ENCODE peak calls at places on chromosomes 2 and 18, in nine cellular contexts. One of them, this sample, is unnamed.
A peak's percentile ranks its signal among the peaks of the same experiment; 100 is the strongest.

GRCh38 chr2:164061129-164061746 is 325.4 kb upstream of the FIGN start:
- DNase-seq in K562: peak; percentile 6
- DNase-seq in aorta: no peak
- DNase-seq in astrocyte: no peak
- DNase-seq in A549: peak; percentile 5
- DNase-seq in upper lobe of right lung: no peak
- DNase-seq in tibial artery: no peak
- DNase-seq in Karpas-422: peak; percentile 76
- DNase-seq in sigmoid colon: no peak
- DNase-seq in this sample: no peak

GRCh38 chr2:120904825-120905224 is 169.2 kb downstream of the GLI2 start:
- DNase-seq in K562: no peak
- DNase-seq in aorta: no peak
- DNase-seq in astrocyte: no peak
- DNase-seq in A549: no peak
- DNase-seq in upper lobe of right lung: no peak
- DNase-seq in tibial artery: no peak
- DNase-seq in Karpas-422: no peak
- DNase-seq in sigmoid colon: no peak
- DNase-seq in this sample: no peak

GRCh38 chr2:233142355-233142897 is 82.3 kb downstream of the INPP5D start:
- DNase-seq in K562: no peak
- DNase-seq in aorta: no peak
- DNase-seq in astrocyte: no peak
- DNase-seq in A549: no peak
- DNase-seq in upper lobe of right lung: no peak
- DNase-seq in tibial artery: no peak
- DNase-seq in Karpas-422: no peak
- DNase-seq in sigmoid colon: no peak
- DNase-seq in this sample: no peak

GRCh38 chr2:11824901-11825592 is 78.6 kb downstream of the LPIN1 start:
- DNase-seq in K562: no peak
- DNase-seq in aorta: no peak
- DNase-seq in astrocyte: no peak
- DNase-seq in A549: no peak
- DNase-seq in upper lobe of right lung: no peak
- DNase-seq in tibial artery: no peak
- DNase-seq in Karpas-422: no peak
- DNase-seq in sigmoid colon: no peak
- DNase-seq in this sample: no peak

GRCh38 chr18:47500930-47501329 is 249.5 kb upstream of the SKOR2 start:
- DNase-seq in K562: no peak
- DNase-seq in aorta: no peak
- DNase-seq in astrocyte: no peak
- DNase-seq in A549: no peak
- DNase-seq in upper lobe of right lung: no peak
- DNase-seq in tibial artery: no peak
- DNase-seq in Karpas-422: no peak
- DNase-seq in sigmoid colon: no peak
- DNase-seq in this sample: no peak

GRCh38 chr18:36640005-36640952 is 188.5 kb downstream of the TPGS2 start:
- DNase-seq in K562: no peak
- DNase-seq in aorta: no peak
- DNase-seq in astrocyte: no peak
- DNase-seq in A549: no peak
- DNase-seq in upper lobe of right lung: no peak
- DNase-seq in tibial artery: no peak
- DNase-seq in Karpas-422: no peak
- DNase-seq in sigmoid colon: no peak
- DNase-seq in this sample: no peak

GRCh38 chr2:232439758-232440135 is 16.2 kb upstream of the ALPI start:
- DNase-seq in K562: no peak
- DNase-seq in aorta: no peak
- DNase-seq in astrocyte: no peak
- DNase-seq in A549: no peak
- DNase-seq in upper lobe of right lung: peak; percentile 52
- DNase-seq in tibial artery: no peak
- DNase-seq in Karpas-422: no peak
- DNase-seq in sigmoid colon: no peak
- DNase-seq in this sample: no peak

GRCh38 chr2:29314816-29315571 is 199.8 kb downstream of the CLIP4 start:
- DNase-seq in K562: no peak
- DNase-seq in aorta: no peak
- DNase-seq in astrocyte: peak; percentile 67
- DNase-seq in A549: no peak
- DNase-seq in upper lobe of right lung: no peak
- DNase-seq in tibial artery: no peak
- DNase-seq in Karpas-422: peak; percentile 63
- DNase-seq in sigmoid colon: no peak
- DNase-seq in this sample: no peak

GRCh38 chr2:238528953-238529781 is 102.4 kb downstream of the ASB1 start:
- DNase-seq in K562: no peak
- DNase-seq in aorta: no peak
- DNase-seq in astrocyte: peak; percentile 63
- DNase-seq in A549: peak; percentile 66
- DNase-seq in upper lobe of right lung: no peak
- DNase-seq in tibial artery: no peak
- DNase-seq in Karpas-422: no peak
- DNase-seq in sigmoid colon: no peak
- DNase-seq in this sample: no peak

GRCh38 chr2:142840438-142840837 is 37.0 kb upstream of the KYNU start:
- DNase-seq in K562: no peak
- DNase-seq in aorta: no peak
- DNase-seq in astrocyte: no peak
- DNase-seq in A549: no peak
- DNase-seq in upper lobe of right lung: no peak
- DNase-seq in tibial artery: no peak
- DNase-seq in Karpas-422: no peak
- DNase-seq in sigmoid colon: no peak
- DNase-seq in this sample: no peak

GRCh38 chr2:64592994-64593655 is 60.6 kb downstream of the SERTAD2 start:
- DNase-seq in K562: no peak
- DNase-seq in aorta: no peak
- DNase-seq in astrocyte: no peak
- DNase-seq in A549: no peak
- DNase-seq in upper lobe of right lung: no peak
- DNase-seq in tibial artery: peak; percentile 56
- DNase-seq in Karpas-422: no peak
- DNase-seq in sigmoid colon: peak; percentile 82
- DNase-seq in this sample: peak; percentile 63

GRCh38 chr2:43676322-43677050 is at the start of gene C1GALT1C1L:
- DNase-seq in K562: peak; percentile 61
- DNase-seq in aorta: peak; percentile 89
- DNase-seq in astrocyte: peak; percentile 68
- DNase-seq in A549: peak; percentile 43
- DNase-seq in upper lobe of right lung: peak; percentile 74
- DNase-seq in tibial artery: peak; percentile 45
- DNase-seq in Karpas-422: no peak
- DNase-seq in sigmoid colon: peak; percentile 92
- DNase-seq in this sample: peak; percentile 64

GRCh38 chr2:228407821-228408220 is 226.3 kb upstream of the SPHKAP start:
- DNase-seq in K562: no peak
- DNase-seq in aorta: no peak
- DNase-seq in astrocyte: no peak
- DNase-seq in A549: no peak
- DNase-seq in upper lobe of right lung: no peak
- DNase-seq in tibial artery: no peak
- DNase-seq in Karpas-422: no peak
- DNase-seq in sigmoid colon: no peak
- DNase-seq in this sample: no peak

GRCh38 chr2:164430166-164430783 is 191.0 kb downstream of the GRB14 start:
- DNase-seq in K562: no peak
- DNase-seq in aorta: no peak
- DNase-seq in astrocyte: peak; percentile 24
- DNase-seq in A549: peak; percentile 5
- DNase-seq in upper lobe of right lung: no peak
- DNase-seq in tibial artery: peak; percentile 25
- DNase-seq in Karpas-422: peak; percentile 68
- DNase-seq in sigmoid colon: no peak
- DNase-seq in this sample: peak; percentile 11

GRCh38 chr2:70946832-70947442 is 11.2 kb downstream of the ATP6V1B1 start:
- DNase-seq in K562: peak; percentile 42
- DNase-seq in aorta: peak; percentile 65
- DNase-seq in astrocyte: peak; percentile 32
- DNase-seq in A549: peak; percentile 38
- DNase-seq in upper lobe of right lung: peak; percentile 18
- DNase-seq in tibial artery: peak; percentile 49
- DNase-seq in Karpas-422: peak; percentile 80
- DNase-seq in sigmoid colon: peak; percentile 66
- DNase-seq in this sample: peak; percentile 40

GRCh38 chr2:70949086-70949485 is 13.4 kb downstream of the ATP6V1B1 start:
- DNase-seq in K562: no peak
- DNase-seq in aorta: peak; percentile 4
- DNase-seq in astrocyte: no peak
- DNase-seq in A549: no peak
- DNase-seq in upper lobe of right lung: no peak
- DNase-seq in tibial artery: no peak
- DNase-seq in Karpas-422: no peak
- DNase-seq in sigmoid colon: no peak
- DNase-seq in this sample: no peak

GRCh38 chr2:70944291-70944690 is 8.6 kb downstream of the ATP6V1B1 start:
- DNase-seq in K562: no peak
- DNase-seq in aorta: peak; percentile 47
- DNase-seq in astrocyte: no peak
- DNase-seq in A549: no peak
- DNase-seq in upper lobe of right lung: peak; percentile 36
- DNase-seq in tibial artery: no peak
- DNase-seq in Karpas-422: no peak
- DNase-seq in sigmoid colon: peak; percentile 60
- DNase-seq in this sample: no peak

GRCh38 chr2:70947556-70948184 is 12.0 kb downstream of the ATP6V1B1 start:
- DNase-seq in K562: no peak
- DNase-seq in aorta: peak; percentile 50
- DNase-seq in astrocyte: peak; percentile 55
- DNase-seq in A549: no peak
- DNase-seq in upper lobe of right lung: peak; percentile 28
- DNase-seq in tibial artery: no peak
- DNase-seq in Karpas-422: no peak
- DNase-seq in sigmoid colon: peak; percentile 50
- DNase-seq in this sample: no peak

DNA sequence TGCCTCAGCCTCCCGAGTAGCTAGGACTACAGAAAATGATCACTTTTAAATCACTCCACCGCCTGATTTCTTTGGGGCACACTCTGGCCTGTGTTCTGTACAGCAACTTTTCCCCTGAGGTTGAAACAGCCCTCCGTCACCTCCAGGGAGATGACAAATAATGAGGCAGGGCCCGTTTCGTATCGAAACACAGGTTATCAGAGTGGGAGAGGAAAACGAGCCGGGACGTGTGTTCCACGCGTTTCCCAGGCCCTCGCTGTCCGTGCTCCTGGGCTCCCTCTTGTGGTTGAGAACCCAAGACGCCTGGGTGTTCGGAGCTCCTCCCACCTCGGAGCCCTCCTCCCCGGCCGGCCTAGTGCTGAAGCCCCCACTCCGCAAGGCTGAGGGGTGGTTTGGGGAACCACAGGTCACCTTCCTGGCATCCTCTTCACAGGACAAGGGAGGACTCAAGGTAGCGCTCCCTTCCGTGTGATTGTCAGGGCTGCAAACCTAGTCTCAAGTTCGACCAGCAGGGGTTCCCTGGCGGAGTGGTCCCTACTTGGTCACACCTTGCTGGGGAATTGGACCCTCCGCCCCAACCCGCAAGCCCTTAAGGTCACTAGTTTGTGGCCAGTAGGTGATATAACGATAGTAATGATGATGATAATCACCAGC is 12.8 kb downstream of the ATP6V1B1 start:
- DNase-seq in K562: peak; percentile 86
- DNase-seq in aorta: peak; percentile 93
- DNase-seq in astrocyte: peak; percentile 33
- DNase-seq in A549: peak; percentile 79
- DNase-seq in upper lobe of right lung: peak; percentile 86
- DNase-seq in tibial artery: peak; percentile 76
- DNase-seq in Karpas-422: peak; percentile 93
- DNase-seq in sigmoid colon: peak; percentile 88
- DNase-seq in this sample: peak; percentile 79
- H3K4me3 ChIP-seq in K562: peak overlapping the region; percentile 4
- H3K4me3 ChIP-seq in aorta: no peak overlapping the region
- H3K4me3 ChIP-seq in astrocyte: peak overlapping the region; percentile 23
- H3K4me3 ChIP-seq in A549: peak overlapping the region; percentile 4
- H3K4me3 ChIP-seq in upper lobe of right lung: peak overlapping the region; percentile 29
- H3K4me3 ChIP-seq in tibial artery: peak overlapping the region; percentile 31
- H3K4me3 ChIP-seq in Karpas-422: peak overlapping the region; percentile 50
- H3K4me3 ChIP-seq in sigmoid colon: peak overlapping the region; percentile 36
- H3K4me3 ChIP-seq in this sample: no peak overlapping the region

GRCh38 chr18:35045121-35045520 is 3.9 kb downstream of the MAPRE2 start:
- DNase-seq in K562: no peak
- DNase-seq in aorta: no peak
- DNase-seq in astrocyte: no peak
- DNase-seq in A549: no peak
- DNase-seq in upper lobe of right lung: no peak
- DNase-seq in tibial artery: no peak
- DNase-seq in Karpas-422: no peak
- DNase-seq in sigmoid colon: no peak
- DNase-seq in this sample: no peak
- H3K4me1 ChIP-seq in K562: peaks cover 24% of the 10 kb centered on the region
- H3K4me1 ChIP-seq in aorta: peaks cover 4% of the 10 kb centered on the region
- H3K4me1 ChIP-seq in astrocyte: peaks cover 27% of the 10 kb centered on the region
- H3K4me1 ChIP-seq in A549: peaks cover 33% of the 10 kb centered on the region
- H3K4me1 ChIP-seq in upper lobe of right lung: peaks cover 46% of the 10 kb centered on the region
- H3K4me1 ChIP-seq in tibial artery: no peaks in the 10 kb centered on the region
- H3K4me1 ChIP-seq in Karpas-422: peaks cover 76% of the 10 kb centered on the region
- H3K4me1 ChIP-seq in sigmoid colon: peaks cover 42% of the 10 kb centered on the region
- H3K4me1 ChIP-seq in this sample: peaks cover 58% of the 10 kb centered on the region

GRCh38 chr18:50398099-50398498 is 23.3 kb downstream of the SKA1 start:
- DNase-seq in K562: no peak
- DNase-seq in aorta: no peak
- DNase-seq in astrocyte: no peak
- DNase-seq in A549: no peak
- DNase-seq in upper lobe of right lung: no peak
- DNase-seq in tibial artery: no peak
- DNase-seq in Karpas-422: no peak
- DNase-seq in sigmoid colon: no peak
- DNase-seq in this sample: no peak
- H3K4me3 ChIP-seq in K562: no peak overlapping the region
- H3K4me3 ChIP-seq in aorta: no peak overlapping the region
- H3K4me3 ChIP-seq in astrocyte: no peak overlapping the region
- H3K4me3 ChIP-seq in A549: no peak overlapping the region
- H3K4me3 ChIP-seq in upper lobe of right lung: no peak overlapping the region
- H3K4me3 ChIP-seq in tibial artery: no peak overlapping the region
- H3K4me3 ChIP-seq in Karpas-422: no peak overlapping the region
- H3K4me3 ChIP-seq in sigmoid colon: no peak overlapping the region
- H3K4me3 ChIP-seq in this sample: no peak overlapping the region

GRCh38 chr2:5700551-5700950 is 8.4 kb downstream of the SOX11 start:
- DNase-seq in K562: no peak
- DNase-seq in aorta: no peak
- DNase-seq in astrocyte: no peak
- DNase-seq in A549: no peak
- DNase-seq in upper lobe of right lung: no peak
- DNase-seq in tibial artery: no peak
- DNase-seq in Karpas-422: no peak
- DNase-seq in sigmoid colon: no peak
- DNase-seq in this sample: no peak
- H3K4me1 ChIP-seq in K562: no peaks in the 10 kb centered on the region
- H3K4me1 ChIP-seq in aorta: no peaks in the 10 kb centered on the region
- H3K4me1 ChIP-seq in astrocyte: peaks cover 13% of the 10 kb centered on the region
- H3K4me1 ChIP-seq in A549: no peaks in the 10 kb centered on the region
- H3K4me1 ChIP-seq in upper lobe of right lung: peaks cover 11% of the 10 kb centered on the region
- H3K4me1 ChIP-seq in tibial artery: no peaks in the 10 kb centered on the region
- H3K4me1 ChIP-seq in Karpas-422: no peaks in the 10 kb centered on the region
- H3K4me1 ChIP-seq in sigmoid colon: peaks cover 20% of the 10 kb centered on the region
- H3K4me1 ChIP-seq in this sample: peaks cover 16% of the 10 kb centered on the region

This sample was measured in heart right ventricle.